ENCODE peak calls at places on chromosomes 4 and X, in four cellular contexts. One of them, this sample, is unnamed.

GRCh38 chr4:174423257-174423944 is 98.9 kb downstream of the HPGD start:
- DNase-seq in ovary: no peak
- DNase-seq in aorta: peak; percentile 51
- DNase-seq in upper lobe of right lung: no peak
- DNase-seq in this sample: peak; percentile 20

GRCh38 chrX:7242613-7243012 is 94.7 kb upstream of the PUDP start:
- DNase-seq in aorta: no peak
- DNase-seq in ovary: no peak
- DNase-seq in upper lobe of right lung: no peak
- DNase-seq in this sample: no peak

GRCh38 chr4:184824081-184824775 is 1.5 kb downstream of the ACSL1 start:
- DNase-seq in upper lobe of right lung: no peak
- DNase-seq in aorta: no peak
- DNase-seq in ovary: no peak
- DNase-seq in this sample: no peak

GRCh38 chr4:76753814-76754213 is 144.1 kb downstream of the SOWAHB start:
- DNase-seq in upper lobe of right lung: no peak
- DNase-seq in aorta: no peak
- DNase-seq in ovary: no peak
- DNase-seq in this sample: no peak

GRCh38 chrX:13208281-13208935 is 111.4 kb downstream of the ATXN3L start:
- DNase-seq in upper lobe of right lung: no peak
- DNase-seq in aorta: no peak
- DNase-seq in ovary: no peak
- DNase-seq in this sample: no peak

GRCh38 chrX:114952696-114953095 is 64.7 kb downstream of the IL13RA2 start:
- DNase-seq in aorta: no peak
- DNase-seq in upper lobe of right lung: no peak
- DNase-seq in ovary: no peak
- DNase-seq in this sample: no peak

GRCh38 chrX:11129546-11129945 is 18.4 kb downstream of the HCCS start:
- DNase-seq in ovary: no peak
- DNase-seq in aorta: no peak
- DNase-seq in upper lobe of right lung: no peak
- DNase-seq in this sample: no peak

GRCh38 chr4:55681430-55681829 is 45.3 kb upstream of the NMU start:
- DNase-seq in ovary: no peak
- DNase-seq in upper lobe of right lung: no peak
- DNase-seq in aorta: no peak
- DNase-seq in this sample: no peak

GRCh38 chrX:140725500-140725899 is 15.9 kb downstream of the LINC00632 start:
- DNase-seq in aorta: no peak
- DNase-seq in upper lobe of right lung: no peak
- DNase-seq in ovary: no peak
- DNase-seq in this sample: no peak

GRCh38 chrX:10126044-10126443 is 30.7 kb upstream of the CLCN4 start:
- DNase-seq in upper lobe of right lung: no peak
- DNase-seq in aorta: no peak
- DNase-seq in ovary: no peak
- DNase-seq in this sample: no peak

GRCh38 chrX:129777218-129777768 is 2.5 kb upstream of the SASH3 start:
- DNase-seq in aorta: peak; percentile 79
- DNase-seq in upper lobe of right lung: peak; percentile 79
- DNase-seq in ovary: no peak
- DNase-seq in this sample: no peak

GRCh38 chrX:41518841-41519220 is 71.7 kb downstream of the NYX start:
- DNase-seq in aorta: no peak
- DNase-seq in ovary: peak; percentile 45
- DNase-seq in upper lobe of right lung: no peak
- DNase-seq in this sample: no peak

GRCh38 chr4:86730310-86730709 is 118.9 kb downstream of the SLC10A6 start:
- DNase-seq in aorta: no peak
- DNase-seq in ovary: no peak
- DNase-seq in upper lobe of right lung: no peak
- DNase-seq in this sample: peak; percentile 49

GRCh38 chrX:78619829-78620228 is 39.3 kb downstream of the RTL3 start:
- DNase-seq in upper lobe of right lung: no peak
- DNase-seq in ovary: no peak
- DNase-seq in aorta: peak; percentile 60
- DNase-seq in this sample: no peak

GRCh38 chrX:70436380-70436779 is 8.3 kb upstream of the DLG3 start:
- DNase-seq in aorta: no peak
- DNase-seq in upper lobe of right lung: no peak
- DNase-seq in ovary: no peak
- DNase-seq in this sample: peak; percentile 38

GRCh38 chrX:70434352-70434866 is 10.2 kb upstream of the DLG3 start:
- DNase-seq in ovary: peak; percentile 89
- DNase-seq in aorta: peak; percentile 91
- DNase-seq in upper lobe of right lung: peak; percentile 91
- DNase-seq in this sample: peak; percentile 87

GRCh38 chrX:70433848-70434351 is 10.7 kb upstream of the DLG3 start:
- DNase-seq in upper lobe of right lung: peak; percentile 83
- DNase-seq in ovary: peak; percentile 75
- DNase-seq in aorta: peak; percentile 77
- DNase-seq in this sample: peak; percentile 71

GRCh38 chrX:70432936-70433847 is 10.1 kb downstream of the GDPD2 start:
- DNase-seq in upper lobe of right lung: no peak
- DNase-seq in aorta: no peak
- DNase-seq in ovary: no peak
- DNase-seq in this sample: no peak

DNA sequence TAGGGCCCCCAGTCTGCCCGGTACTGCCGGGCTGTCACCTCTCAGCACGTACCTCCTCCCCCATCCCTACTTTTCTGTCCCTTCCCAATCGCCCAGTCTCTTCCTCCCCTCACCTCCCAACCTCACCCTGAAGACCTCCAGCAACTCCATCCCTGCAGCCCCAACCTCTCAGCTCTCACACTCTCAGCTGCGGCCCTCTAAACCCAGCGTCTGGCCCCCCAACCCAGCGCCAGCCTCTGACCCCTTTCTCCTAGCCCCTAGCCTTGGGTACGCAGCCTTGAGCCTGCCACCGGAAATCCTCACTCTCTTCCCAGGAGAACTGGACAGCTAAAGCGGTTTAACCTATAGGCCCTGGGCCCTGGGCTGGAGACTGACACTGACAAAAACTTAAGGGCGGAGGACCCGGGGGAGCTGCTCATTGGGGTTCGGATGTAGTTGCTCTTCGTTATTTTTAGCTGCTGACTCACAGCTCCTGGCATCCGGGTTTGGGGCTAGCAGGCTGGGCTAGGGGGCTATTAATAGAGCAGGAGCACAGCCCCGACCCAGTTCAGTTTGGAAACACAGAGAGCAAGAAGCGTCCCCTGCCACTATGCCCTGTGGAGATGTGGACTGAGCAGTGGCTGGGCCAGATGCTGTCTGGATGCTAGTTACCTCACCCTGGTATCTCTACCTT is 9.6 kb upstream of the DLG3 start:
- DNase-seq in upper lobe of right lung: no peak
- DNase-seq in ovary: peak; percentile 57
- DNase-seq in aorta: peak; percentile 82
- DNase-seq in this sample: no peak
- H3K4me3 ChIP-seq in upper lobe of right lung: peak overlapping the region; percentile 66
- H3K4me3 ChIP-seq in ovary: peak overlapping the region; percentile 52
- H3K4me3 ChIP-seq in aorta: peak overlapping the region; percentile 55
- H3K4me3 ChIP-seq in this sample: peak overlapping the region; percentile 80

GRCh38 chrX:153984351-153985178 is 12.0 kb downstream of the TMEM187 start:
- DNase-seq in upper lobe of right lung: no peak
- DNase-seq in ovary: no peak
- DNase-seq in aorta: no peak
- DNase-seq in this sample: no peak
- H3K27ac ChIP-seq in upper lobe of right lung: peak overlapping the region; percentile 71
- H3K27ac ChIP-seq in ovary: peak overlapping the region; percentile 68
- H3K27ac ChIP-seq in aorta: no peak overlapping the region
- H3K27ac ChIP-seq in this sample: no peak overlapping the region

GRCh38 chr4:112881842-112882241 is 167.6 kb upstream of the ANK2 start:
- DNase-seq in aorta: no peak
- DNase-seq in ovary: peak; percentile 46
- DNase-seq in upper lobe of right lung: no peak
- DNase-seq in this sample: peak; percentile 37
- H3K4me3 ChIP-seq in aorta: no peak overlapping the region
- H3K4me3 ChIP-seq in ovary: peak overlapping the region; percentile 29
- H3K4me3 ChIP-seq in upper lobe of right lung: peak overlapping the region; percentile 26
- H3K4me3 ChIP-seq in this sample: no peak overlapping the region

GRCh38 chr4:139207873-139208403 is 30.9 kb upstream of the ELF2 start:
- DNase-seq in ovary: no peak
- DNase-seq in aorta: no peak
- DNase-seq in upper lobe of right lung: no peak
- DNase-seq in this sample: no peak
- H3K27ac ChIP-seq in ovary: no peak overlapping the region
- H3K27ac ChIP-seq in aorta: no peak overlapping the region
- H3K27ac ChIP-seq in upper lobe of right lung: peak overlapping the region; percentile 58
- H3K27ac ChIP-seq in this sample: no peak overlapping the region

GRCh38 chr4:128583753-128584712 is 225.5 kb upstream of the JADE1 start:
- DNase-seq in aorta: no peak
- DNase-seq in upper lobe of right lung: no peak
- DNase-seq in ovary: no peak
- DNase-seq in this sample: no peak
- H3K4me3 ChIP-seq in aorta: no peak overlapping the region
- H3K4me3 ChIP-seq in upper lobe of right lung: no peak overlapping the region
- H3K4me3 ChIP-seq in ovary: no peak overlapping the region
- H3K4me3 ChIP-seq in this sample: no peak overlapping the region

GRCh38 chr4:163607292-163607691 is 112.8 kb downstream of the TMA16 start:
- DNase-seq in ovary: no peak
- DNase-seq in upper lobe of right lung: no peak
- DNase-seq in aorta: no peak
- DNase-seq in this sample: no peak
- H3K27ac ChIP-seq in ovary: no peak overlapping the region
- H3K27ac ChIP-seq in upper lobe of right lung: peak overlapping the region; percentile 25
- H3K27ac ChIP-seq in aorta: no peak overlapping the region
- H3K27ac ChIP-seq in this sample: no peak overlapping the region

DNA sequence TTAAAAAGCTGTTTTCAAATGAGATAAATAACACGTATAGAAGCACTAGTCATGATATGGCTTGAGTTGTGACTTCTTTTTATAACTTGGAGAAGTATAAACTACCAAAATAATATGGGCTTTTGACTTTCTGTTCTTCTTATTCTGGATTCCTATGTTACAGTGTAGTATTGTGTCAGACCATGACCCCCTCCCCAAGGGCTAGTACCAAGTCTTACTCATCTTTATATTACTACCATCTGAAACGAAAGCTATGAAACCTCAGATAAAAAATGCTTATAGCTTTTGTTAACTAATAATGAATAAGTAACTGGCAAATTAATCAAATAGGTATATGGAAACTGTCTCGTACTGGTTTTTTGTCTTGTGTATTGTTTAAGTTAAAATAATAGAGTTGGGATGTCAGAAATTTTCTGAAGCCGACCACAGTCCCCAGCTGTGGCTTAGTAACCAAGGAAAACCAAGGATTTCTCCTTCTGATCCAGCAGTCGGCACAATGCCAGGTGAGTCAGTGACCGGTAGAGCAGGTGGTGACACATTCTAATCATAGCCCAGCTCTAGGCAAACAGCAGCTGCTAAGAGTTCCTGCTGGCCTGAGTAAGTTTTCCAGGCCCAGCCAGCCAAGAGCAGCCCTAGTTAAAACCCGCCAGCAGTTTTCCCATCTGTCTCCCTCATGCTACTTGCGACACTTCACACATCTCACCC is 163.3 kb upstream of the PRDX4 start:
- DNase-seq in aorta: peak; percentile 84
- DNase-seq in upper lobe of right lung: peak; percentile 78
- DNase-seq in ovary: no peak
- DNase-seq in this sample: no peak
- H3K4me3 ChIP-seq in aorta: no peak overlapping the region
- H3K4me3 ChIP-seq in upper lobe of right lung: no peak overlapping the region
- H3K4me3 ChIP-seq in ovary: no peak overlapping the region
- H3K4me3 ChIP-seq in this sample: no peak overlapping the region

This sample was measured in dorsolateral prefrontal cortex.